ENCODE peak calls at places on chromosomes 3 and 15, in eight cellular contexts. One of them, this sample, is unnamed.

GRCh38 chr15:37112963-37113362 is 12.6 kb upstream of the MEIS2 start:
- DNase-seq in AG04450: no peak
- DNase-seq in tibial nerve: no peak
- DNase-seq in A673: no peak
- DNase-seq in AG09319: no peak
- DNase-seq in fibroblast of lung: no peak
- DNase-seq in fibroblast of mammary gland: no peak
- DNase-seq in cardiac muscle cell: no peak
- DNase-seq in this sample: no peak

GRCh38 chr3:187765342-187765741 is 20.1 kb upstream of the BCL6 start:
- DNase-seq in A673: no peak
- DNase-seq in tibial nerve: no peak
- DNase-seq in fibroblast of lung: peak; percentile 67
- DNase-seq in AG09319: no peak
- DNase-seq in AG04450: no peak
- DNase-seq in fibroblast of mammary gland: peak; percentile 85
- DNase-seq in cardiac muscle cell: no peak
- DNase-seq in this sample: no peak

GRCh38 chr3:111582114-111582461 is 13.1 kb downstream of the ZBED2 start:
- DNase-seq in fibroblast of mammary gland: peak; percentile 38
- DNase-seq in fibroblast of lung: peak; percentile 99
- DNase-seq in AG04450: peak; percentile 44
- DNase-seq in cardiac muscle cell: no peak
- DNase-seq in AG09319: peak; percentile 10
- DNase-seq in A673: no peak
- DNase-seq in tibial nerve: no peak
- DNase-seq in this sample: no peak

GRCh38 chr3:127674793-127675189 is 2.0 kb downstream of the ABTB1 start:
- DNase-seq in tibial nerve: no peak
- DNase-seq in A673: no peak
- DNase-seq in AG09319: no peak
- DNase-seq in cardiac muscle cell: no peak
- DNase-seq in fibroblast of mammary gland: no peak
- DNase-seq in AG04450: no peak
- DNase-seq in fibroblast of lung: no peak
- DNase-seq in this sample: peak; percentile 12

GRCh38 chr3:56202997-56203396 is 265.3 kb downstream of the ERC2 start:
- DNase-seq in cardiac muscle cell: peak; percentile 15
- DNase-seq in A673: no peak
- DNase-seq in AG04450: no peak
- DNase-seq in tibial nerve: no peak
- DNase-seq in fibroblast of mammary gland: no peak
- DNase-seq in AG09319: no peak
- DNase-seq in fibroblast of lung: no peak
- DNase-seq in this sample: no peak

GRCh38 chr3:126208618-126209256 is 28.4 kb upstream of the ALDH1L1 start:
- DNase-seq in fibroblast of mammary gland: peak; percentile 95
- DNase-seq in tibial nerve: peak; percentile 67
- DNase-seq in AG04450: peak; percentile 80
- DNase-seq in AG09319: peak; percentile 50
- DNase-seq in fibroblast of lung: peak; percentile 87
- DNase-seq in A673: peak; percentile 98
- DNase-seq in cardiac muscle cell: no peak
- DNase-seq in this sample: no peak

GRCh38 chr15:51240066-51240465 is 98.3 kb downstream of the CYP19A1 start:
- DNase-seq in tibial nerve: no peak
- DNase-seq in AG04450: no peak
- DNase-seq in fibroblast of mammary gland: no peak
- DNase-seq in cardiac muscle cell: no peak
- DNase-seq in AG09319: no peak
- DNase-seq in fibroblast of lung: no peak
- DNase-seq in A673: no peak
- DNase-seq in this sample: no peak

GRCh38 chr3:3191675-3192480 is 12.4 kb upstream of the CRBN start:
- DNase-seq in tibial nerve: no peak
- DNase-seq in cardiac muscle cell: peak; percentile 8
- DNase-seq in AG04450: no peak
- DNase-seq in A673: no peak
- DNase-seq in fibroblast of lung: peak; percentile 43
- DNase-seq in fibroblast of mammary gland: no peak
- DNase-seq in AG09319: no peak
- DNase-seq in this sample: no peak

GRCh38 chr3:127457746-127458145 is 132.8 kb downstream of the TPRA1 start:
- DNase-seq in AG04450: no peak
- DNase-seq in cardiac muscle cell: no peak
- DNase-seq in A673: no peak
- DNase-seq in AG09319: no peak
- DNase-seq in fibroblast of lung: no peak
- DNase-seq in tibial nerve: no peak
- DNase-seq in fibroblast of mammary gland: no peak
- DNase-seq in this sample: no peak

GRCh38 chr3:134776518-134776917 is 18.5 kb upstream of the EPHB1 start:
- DNase-seq in fibroblast of mammary gland: no peak
- DNase-seq in A673: no peak
- DNase-seq in tibial nerve: no peak
- DNase-seq in AG04450: no peak
- DNase-seq in cardiac muscle cell: no peak
- DNase-seq in fibroblast of lung: no peak
- DNase-seq in AG09319: no peak
- DNase-seq in this sample: no peak

GRCh38 chr3:43155464-43156121 is 49.7 kb upstream of the POMGNT2 start:
- DNase-seq in A673: peak; percentile 68
- DNase-seq in AG04450: peak; percentile 53
- DNase-seq in AG09319: peak; percentile 47
- DNase-seq in tibial nerve: peak; percentile 55
- DNase-seq in fibroblast of mammary gland: peak; percentile 88
- DNase-seq in fibroblast of lung: peak; percentile 75
- DNase-seq in cardiac muscle cell: peak; percentile 76
- DNase-seq in this sample: no peak

GRCh38 chr3:182179631-182180030 is 467.9 kb downstream of the SOX2 start:
- DNase-seq in AG09319: no peak
- DNase-seq in A673: no peak
- DNase-seq in tibial nerve: no peak
- DNase-seq in fibroblast of lung: no peak
- DNase-seq in cardiac muscle cell: no peak
- DNase-seq in fibroblast of mammary gland: no peak
- DNase-seq in AG04450: no peak
- DNase-seq in this sample: no peak

GRCh38 chr15:94327356-94327936 is 96.1 kb downstream of the MCTP2 start:
- DNase-seq in AG09319: no peak
- DNase-seq in tibial nerve: no peak
- DNase-seq in fibroblast of lung: peak; percentile 11
- DNase-seq in A673: peak; percentile 46
- DNase-seq in AG04450: peak; percentile 23
- DNase-seq in fibroblast of mammary gland: peak; percentile 48
- DNase-seq in cardiac muscle cell: peak; percentile 45
- DNase-seq in this sample: no peak

GRCh38 chr15:71261418-71261817 is 146.1 kb downstream of the THSD4 start:
- DNase-seq in fibroblast of mammary gland: no peak
- DNase-seq in fibroblast of lung: no peak
- DNase-seq in A673: peak; percentile 36
- DNase-seq in AG09319: no peak
- DNase-seq in cardiac muscle cell: no peak
- DNase-seq in AG04450: no peak
- DNase-seq in tibial nerve: no peak
- DNase-seq in this sample: no peak

GRCh38 chr15:58511588-58511987 is 79.8 kb downstream of the LIPC start:
- DNase-seq in fibroblast of mammary gland: no peak
- DNase-seq in cardiac muscle cell: no peak
- DNase-seq in tibial nerve: no peak
- DNase-seq in AG04450: no peak
- DNase-seq in A673: no peak
- DNase-seq in fibroblast of lung: no peak
- DNase-seq in AG09319: no peak
- DNase-seq in this sample: no peak

GRCh38 chr15:38085931-38086562 is 151.6 kb downstream of the TMCO5A start:
- DNase-seq in fibroblast of lung: peak; percentile 91
- DNase-seq in AG09319: no peak
- DNase-seq in fibroblast of mammary gland: peak; percentile 21
- DNase-seq in A673: no peak
- DNase-seq in tibial nerve: no peak
- DNase-seq in AG04450: peak; percentile 36
- DNase-seq in cardiac muscle cell: no peak
- DNase-seq in this sample: no peak

GRCh38 chr15:50138391-50138790 is 19.4 kb upstream of the ATP8B4 start:
- DNase-seq in AG04450: no peak
- DNase-seq in AG09319: no peak
- DNase-seq in fibroblast of lung: no peak
- DNase-seq in cardiac muscle cell: no peak
- DNase-seq in A673: no peak
- DNase-seq in fibroblast of mammary gland: peak; percentile 71
- DNase-seq in tibial nerve: no peak
- DNase-seq in this sample: no peak
- TF ChIP-seq CTCF in AG04450: peak; percentile 35
- TF ChIP-seq CTCF in AG09319: no peak
- TF ChIP-seq CTCF in fibroblast of lung: peak; percentile 10
- TF ChIP-seq CTCF in cardiac muscle cell: no peak
- TF ChIP-seq CTCF in A673: peak; percentile 15
- TF ChIP-seq CTCF in fibroblast of mammary gland: peak; percentile 51
- TF ChIP-seq CTCF in tibial nerve: no peak
- TF ChIP-seq CTCF in this sample: no peak

DNA sequence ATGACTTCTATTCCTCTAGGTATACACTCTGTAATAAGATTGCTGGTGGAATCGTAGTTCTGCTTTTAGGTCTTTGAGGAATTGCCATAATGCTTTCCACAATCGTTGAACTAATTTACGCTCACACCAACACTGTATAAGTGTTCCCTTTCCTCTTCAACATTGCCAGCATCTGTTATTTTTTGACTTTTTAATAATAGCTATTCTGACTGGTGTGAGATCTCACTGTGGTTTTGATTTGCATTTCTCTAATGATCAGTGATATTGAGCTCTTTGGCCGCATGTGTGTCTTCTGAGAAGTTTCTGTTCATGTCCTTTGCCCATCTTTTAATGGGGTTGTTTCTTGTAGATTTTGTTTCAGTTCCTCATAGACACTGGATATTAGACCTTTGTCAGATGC is 12.8 kb downstream of the NXPE3 start:
- DNase-seq in fibroblast of lung: no peak
- DNase-seq in tibial nerve: no peak
- DNase-seq in AG04450: no peak
- DNase-seq in cardiac muscle cell: no peak
- DNase-seq in AG09319: no peak
- DNase-seq in A673: no peak
- DNase-seq in fibroblast of mammary gland: no peak
- DNase-seq in this sample: no peak
- TF ChIP-seq CTCF in fibroblast of lung: no peak
- TF ChIP-seq CTCF in tibial nerve: no peak
- TF ChIP-seq CTCF in AG04450: no peak
- TF ChIP-seq CTCF in cardiac muscle cell: no peak
- TF ChIP-seq CTCF in AG09319: no peak
- TF ChIP-seq CTCF in A673: no peak
- TF ChIP-seq CTCF in fibroblast of mammary gland: no peak
- TF ChIP-seq CTCF in this sample: no peak

GRCh38 chr3:165466856-165467255 is 270.7 kb upstream of the SLITRK3 start:
- DNase-seq in AG04450: peak; percentile 8
- DNase-seq in A673: no peak
- DNase-seq in tibial nerve: no peak
- DNase-seq in cardiac muscle cell: peak; percentile 2
- DNase-seq in fibroblast of mammary gland: peak; percentile 11
- DNase-seq in AG09319: no peak
- DNase-seq in fibroblast of lung: peak; percentile 69
- DNase-seq in this sample: no peak
- TF ChIP-seq CTCF in AG04450: no peak
- TF ChIP-seq CTCF in A673: no peak
- TF ChIP-seq CTCF in tibial nerve: no peak
- TF ChIP-seq CTCF in cardiac muscle cell: no peak
- TF ChIP-seq CTCF in fibroblast of mammary gland: no peak
- TF ChIP-seq CTCF in AG09319: no peak
- TF ChIP-seq CTCF in fibroblast of lung: no peak
- TF ChIP-seq CTCF in this sample: no peak

DNA sequence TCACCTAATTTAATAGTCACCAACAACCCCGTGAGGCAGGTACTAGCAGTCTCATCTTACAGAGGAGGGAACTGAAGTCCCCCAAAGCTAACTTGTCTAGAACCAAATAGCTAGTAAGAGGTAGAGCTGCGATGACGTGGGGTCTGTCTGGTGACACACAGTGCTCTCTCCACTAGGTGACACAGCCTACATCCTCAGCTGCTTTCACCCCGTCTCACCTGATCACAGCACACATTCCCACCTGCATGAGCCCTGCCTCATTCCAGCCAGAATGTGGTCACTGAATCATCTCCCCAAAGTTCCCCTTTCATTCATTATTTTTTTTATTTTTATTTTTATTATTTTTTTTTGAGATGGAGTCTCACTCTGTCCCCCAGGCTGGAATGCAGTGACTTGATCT is 21.3 kb upstream of the MAGEF1 start:
- DNase-seq in cardiac muscle cell: no peak
- DNase-seq in fibroblast of mammary gland: no peak
- DNase-seq in AG04450: no peak
- DNase-seq in tibial nerve: no peak
- DNase-seq in AG09319: no peak
- DNase-seq in fibroblast of lung: no peak
- DNase-seq in A673: no peak
- DNase-seq in this sample: no peak
- TF ChIP-seq CTCF in cardiac muscle cell: no peak
- TF ChIP-seq CTCF in fibroblast of mammary gland: no peak
- TF ChIP-seq CTCF in AG04450: no peak
- TF ChIP-seq CTCF in tibial nerve: no peak
- TF ChIP-seq CTCF in AG09319: no peak
- TF ChIP-seq CTCF in fibroblast of lung: no peak
- TF ChIP-seq CTCF in A673: no peak
- TF ChIP-seq CTCF in this sample: no peak

DNA sequence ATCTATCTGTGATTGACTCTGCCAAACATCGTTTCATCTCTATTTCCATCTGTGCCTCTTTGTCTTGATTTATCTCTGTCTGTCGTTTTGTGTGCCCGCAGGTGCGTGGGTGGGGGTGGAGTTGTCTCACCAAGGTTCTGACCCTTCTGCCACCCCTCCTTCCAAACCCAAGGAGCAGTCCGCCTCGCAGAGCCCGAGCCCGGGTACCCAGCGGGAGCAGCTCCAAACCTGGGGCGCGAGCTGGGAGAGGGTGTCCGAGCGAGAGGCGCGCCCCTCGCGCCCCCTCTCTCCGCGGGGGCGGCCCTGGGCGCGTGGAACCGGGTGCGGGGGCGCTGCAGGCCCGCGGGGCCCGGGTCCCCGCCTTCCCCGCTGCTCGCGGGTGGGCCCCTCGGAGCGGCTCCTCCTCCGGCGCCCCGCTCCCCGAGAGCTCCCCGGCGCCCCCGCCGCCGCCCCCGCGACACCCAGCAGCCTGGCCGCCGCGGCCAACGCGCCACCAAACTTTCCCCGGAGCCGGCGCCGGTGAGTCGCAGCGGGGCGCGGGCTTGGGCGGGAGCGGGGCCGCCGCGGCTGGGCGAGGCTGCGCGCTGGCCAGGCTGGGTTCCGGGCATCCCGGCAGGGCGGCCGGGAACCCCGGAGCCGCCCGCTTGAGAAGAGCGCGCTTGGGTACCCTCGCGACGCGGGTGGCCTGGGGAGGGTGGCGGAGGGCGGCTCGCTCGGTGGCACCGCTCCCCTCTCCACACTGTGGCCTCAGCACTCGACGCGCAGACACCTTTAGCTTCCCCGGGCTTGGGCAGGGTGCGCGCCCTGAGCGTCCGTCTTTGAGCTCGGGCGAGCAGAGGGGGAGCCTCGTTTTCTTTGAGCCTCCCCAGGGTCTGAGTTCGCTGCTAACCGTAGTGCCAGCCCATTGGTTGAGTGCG is at the start of gene HRH1:
- DNase-seq in fibroblast of mammary gland: no peak
- DNase-seq in tibial nerve: no peak
- DNase-seq in cardiac muscle cell: peak; percentile 40
- DNase-seq in AG09319: no peak
- DNase-seq in AG04450: no peak
- DNase-seq in fibroblast of lung: peak; percentile 30
- DNase-seq in A673: peak; percentile 30
- DNase-seq in this sample: no peak
- TF ChIP-seq CTCF in fibroblast of mammary gland: no peak
- TF ChIP-seq CTCF in tibial nerve: no peak
- TF ChIP-seq CTCF in cardiac muscle cell: no peak
- TF ChIP-seq CTCF in AG09319: no peak
- TF ChIP-seq CTCF in AG04450: no peak
- TF ChIP-seq CTCF in fibroblast of lung: no peak
- TF ChIP-seq CTCF in A673: no peak
- TF ChIP-seq CTCF in this sample: no peak

This sample was measured in omental fat pad.